ENCODE peak calls at places on chromosomes 6 and 20, in five cellular contexts. One of them, this sample, is unnamed.

GRCh38 chr20:43915209-43916072 is 789 bp downstream of the TOX2 start:
- DNase-seq in HCT116: no peak
- DNase-seq in H1: no peak
- DNase-seq in GM12878: no peak
- DNase-seq in K562: no peak
- DNase-seq in this sample: no peak

GRCh38 chr20:38840053-38840893 is 34.8 kb downstream of the PPP1R16B start:
- DNase-seq in HCT116: no peak
- DNase-seq in GM12878: no peak
- DNase-seq in H1: no peak
- DNase-seq in K562: peak
- DNase-seq in this sample: no peak

GRCh38 chr6:30814137-30815084 is 69.9 kb upstream of the DDR1 start:
- DNase-seq in GM12878: no peak
- DNase-seq in HCT116: peak
- DNase-seq in H1: no peak
- DNase-seq in K562: peak
- DNase-seq in this sample: no peak

GRCh38 chr6:72589096-72589495 is 32.8 kb upstream of the KCNQ5 start:
- DNase-seq in K562: no peak
- DNase-seq in HCT116: no peak
- DNase-seq in GM12878: no peak
- DNase-seq in H1: no peak
- DNase-seq in this sample: no peak

GRCh38 chr6:10350720-10351119 is 64.2 kb downstream of the TFAP2A start:
- DNase-seq in K562: no peak
- DNase-seq in HCT116: no peak
- DNase-seq in GM12878: no peak
- DNase-seq in H1: no peak
- DNase-seq in this sample: no peak

GRCh38 chr20:21681219-21681931 is 24.1 kb upstream of the PAX1 start:
- DNase-seq in GM12878: no peak
- DNase-seq in HCT116: no peak
- DNase-seq in K562: no peak
- DNase-seq in H1: no peak
- DNase-seq in this sample: no peak

GRCh38 chr20:37095108-37095608 is 639 bp downstream of the RBL1 start:
- DNase-seq in GM12878: no peak
- DNase-seq in HCT116: no peak
- DNase-seq in H1: no peak
- DNase-seq in K562: peak
- DNase-seq in this sample: peak

GRCh38 chr20:22927537-22927936 is 107.6 kb upstream of the SSTR4 start:
- DNase-seq in GM12878: no peak
- DNase-seq in K562: no peak
- DNase-seq in H1: no peak
- DNase-seq in HCT116: no peak
- DNase-seq in this sample: no peak

GRCh38 chr6:64712606-64713005 is 994.4 kb downstream of the EYS start:
- DNase-seq in K562: no peak
- DNase-seq in HCT116: no peak
- DNase-seq in GM12878: no peak
- DNase-seq in H1: no peak
- DNase-seq in this sample: no peak

GRCh38 chr6:6960571-6961251 is 147.1 kb upstream of the RREB1 start:
- DNase-seq in K562: no peak
- DNase-seq in GM12878: no peak
- DNase-seq in H1: no peak
- DNase-seq in HCT116: no peak
- DNase-seq in this sample: no peak

GRCh38 chr20:51639206-51639832 is 96.8 kb upstream of the NFATC2 start:
- DNase-seq in GM12878: no peak
- DNase-seq in K562: peak
- DNase-seq in H1: peak
- DNase-seq in HCT116: peak
- DNase-seq in this sample: peak

GRCh38 chr6:132715204-132715603 is 1.3 kb upstream of the VNN1 start:
- DNase-seq in K562: peak
- DNase-seq in GM12878: no peak
- DNase-seq in HCT116: peak
- DNase-seq in H1: peak
- DNase-seq in this sample: peak

GRCh38 chr6:2976060-2976459 is 4.7 kb upstream of the SERPINB6 start:
- DNase-seq in HCT116: no peak
- DNase-seq in H1: no peak
- DNase-seq in GM12878: no peak
- DNase-seq in K562: no peak
- DNase-seq in this sample: no peak

GRCh38 chr20:11585752-11586352 is 331.8 kb upstream of the BTBD3 start:
- DNase-seq in HCT116: peak
- DNase-seq in GM12878: no peak
- DNase-seq in K562: no peak
- DNase-seq in H1: no peak
- DNase-seq in this sample: peak

GRCh38 chr6:14693301-14694192 is 552.3 kb upstream of the JARID2 start:
- DNase-seq in GM12878: no peak
- DNase-seq in HCT116: no peak
- DNase-seq in H1: no peak
- DNase-seq in K562: no peak
- DNase-seq in this sample: no peak

GRCh38 chr6:135419162-135419561 is 78.4 kb downstream of the AHI1 start:
- DNase-seq in H1: no peak
- DNase-seq in K562: no peak
- DNase-seq in GM12878: no peak
- DNase-seq in HCT116: no peak
- DNase-seq in this sample: no peak

GRCh38 chr6:158145940-158146339 is 22.1 kb downstream of the SERAC1 start:
- DNase-seq in K562: no peak
- DNase-seq in GM12878: no peak
- DNase-seq in HCT116: no peak
- DNase-seq in H1: no peak
- DNase-seq in this sample: no peak

GRCh38 chr6:384898-385297 is 6.7 kb upstream of the IRF4 start:
- DNase-seq in H1: no peak
- DNase-seq in K562: no peak
- DNase-seq in GM12878: no peak
- DNase-seq in HCT116: no peak
- DNase-seq in this sample: no peak

GRCh38 chr6:136788069-136788902 is 4.0 kb downstream of the MAP3K5 start:
- DNase-seq in K562: no peak
- DNase-seq in H1: no peak
- DNase-seq in HCT116: no peak
- DNase-seq in GM12878: no peak
- DNase-seq in this sample: no peak

GRCh38 chr6:121321282-121321681 is 13.0 kb downstream of the TBC1D32 start:
- DNase-seq in HCT116: no peak
- DNase-seq in K562: no peak
- DNase-seq in H1: no peak
- DNase-seq in GM12878: no peak
- DNase-seq in this sample: no peak

GRCh38 chr20:53760025-53760441 is 166.4 kb upstream of the ZNF217 start:
- DNase-seq in H1: no peak
- DNase-seq in GM12878: no peak
- DNase-seq in HCT116: no peak
- DNase-seq in K562: no peak
- DNase-seq in this sample: no peak

GRCh38 chr6:122472022-122472340 is 374 bp upstream of the SERINC1 start:
- DNase-seq in K562: no peak
- DNase-seq in GM12878: no peak
- DNase-seq in HCT116: no peak
- DNase-seq in H1: no peak
- DNase-seq in this sample: no peak
- TF ChIP-seq POLR2A in K562: no peak
- TF ChIP-seq POLR2A in GM12878: no peak
- TF ChIP-seq POLR2A in HCT116: no peak
- TF ChIP-seq POLR2A in H1: no peak
- TF ChIP-seq POLR2A in this sample: no peak

DNA sequence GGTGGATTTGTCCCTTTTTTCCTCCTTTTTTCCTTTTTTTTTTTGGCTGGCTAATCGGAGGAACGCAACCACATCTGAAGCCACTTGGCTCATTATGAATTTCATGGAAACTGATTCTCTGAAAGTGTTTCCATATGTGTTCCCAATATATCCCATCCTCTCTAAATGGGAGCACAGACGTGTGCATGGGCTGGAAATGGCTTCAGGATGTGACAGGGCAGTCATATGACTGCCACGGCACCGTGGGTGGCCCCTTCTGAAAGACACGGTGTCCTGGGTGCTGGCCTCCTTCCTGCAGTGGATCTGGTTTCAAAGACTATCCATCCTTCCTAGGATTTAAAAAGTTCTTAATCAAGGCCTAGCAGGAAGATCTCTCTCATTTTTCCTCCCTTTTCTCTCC is 160.9 kb upstream of the SUPT3H start:
- DNase-seq in HCT116: no peak
- DNase-seq in GM12878: no peak
- DNase-seq in K562: no peak
- DNase-seq in H1: no peak
- DNase-seq in this sample: no peak
- TF ChIP-seq SIN3A in HCT116: no peak
- TF ChIP-seq SIN3A in GM12878: no peak
- TF ChIP-seq SIN3A in K562: no peak
- TF ChIP-seq SIN3A in H1: no peak
- TF ChIP-seq SIN3A in this sample: no peak

GRCh38 chr20:20237093-20237959 is 130.6 kb upstream of the INSM1 start:
- DNase-seq in HCT116: peak
- DNase-seq in K562: peak
- DNase-seq in H1: no peak
- DNase-seq in GM12878: no peak
- DNase-seq in this sample: peak
- TF ChIP-seq RAD21 in HCT116: peak
- TF ChIP-seq RAD21 in K562: peak
- TF ChIP-seq RAD21 in H1: peak
- TF ChIP-seq RAD21 in GM12878: peak
- TF ChIP-seq RAD21 in this sample: peak

GRCh38 chr6:138420356-138420755 is 16.3 kb downstream of the HEBP2 start:
- DNase-seq in H1: no peak
- DNase-seq in K562: no peak
- DNase-seq in GM12878: no peak
- DNase-seq in HCT116: no peak
- DNase-seq in this sample: no peak

GRCh38 chr6:138421089-138421488 is 17.1 kb downstream of the HEBP2 start:
- DNase-seq in K562: no peak
- DNase-seq in GM12878: no peak
- DNase-seq in H1: no peak
- DNase-seq in HCT116: no peak
- DNase-seq in this sample: no peak

GRCh38 chr6:138422861-138423260 is 18.8 kb downstream of the HEBP2 start:
- DNase-seq in K562: no peak
- DNase-seq in H1: no peak
- DNase-seq in HCT116: no peak
- DNase-seq in GM12878: no peak
- DNase-seq in this sample: peak

GRCh38 chr6:138419766-138420165 is 15.7 kb downstream of the HEBP2 start:
- DNase-seq in HCT116: no peak
- DNase-seq in GM12878: no peak
- DNase-seq in K562: no peak
- DNase-seq in H1: no peak
- DNase-seq in this sample: peak

GRCh38 chr6:138421608-138422007 is 17.6 kb downstream of the HEBP2 start:
- DNase-seq in GM12878: no peak
- DNase-seq in HCT116: no peak
- DNase-seq in H1: no peak
- DNase-seq in K562: no peak
- DNase-seq in this sample: no peak
- TF ChIP-seq POLR2A in GM12878: no peak
- TF ChIP-seq POLR2A in HCT116: no peak
- TF ChIP-seq POLR2A in H1: no peak
- TF ChIP-seq POLR2A in K562: no peak
- TF ChIP-seq POLR2A in this sample: no peak

GRCh38 chr20:33859157-33859695 is 48.1 kb downstream of the CHMP4B start:
- DNase-seq in GM12878: no peak
- DNase-seq in H1: no peak
- DNase-seq in K562: no peak
- DNase-seq in HCT116: no peak
- DNase-seq in this sample: peak
- TF ChIP-seq SIN3A in GM12878: no peak
- TF ChIP-seq SIN3A in H1: no peak
- TF ChIP-seq SIN3A in K562: no peak
- TF ChIP-seq SIN3A in HCT116: no peak
- TF ChIP-seq SIN3A in this sample: no peak

DNA sequence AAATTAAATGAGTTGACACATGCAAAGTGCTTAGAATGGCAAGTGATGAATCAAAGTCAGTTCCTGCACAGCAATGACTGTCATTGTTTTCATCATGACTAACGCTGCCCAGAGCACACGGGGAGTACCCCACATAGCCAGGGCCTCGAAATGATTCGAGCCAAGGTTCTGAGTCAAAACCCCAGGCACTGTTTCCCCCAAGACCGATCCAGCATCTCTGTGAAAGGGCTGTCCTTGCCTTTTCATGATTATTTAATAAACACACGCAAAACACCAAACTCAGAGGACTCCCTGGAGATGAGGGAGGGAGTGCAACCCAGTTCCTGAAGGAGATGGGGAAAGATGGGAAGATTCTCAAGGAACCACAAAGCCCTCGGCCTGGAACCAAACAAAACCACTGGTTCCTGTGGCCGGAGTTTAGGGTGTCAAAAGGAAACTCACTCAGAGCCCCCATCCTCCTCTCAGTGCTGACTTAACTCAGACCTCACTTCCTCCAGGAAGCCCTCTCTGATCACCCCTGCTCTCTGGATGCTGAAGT is 3.8 kb downstream of the PREX1 start:
- DNase-seq in GM12878: peak
- DNase-seq in K562: no peak
- DNase-seq in H1: no peak
- DNase-seq in HCT116: no peak
- DNase-seq in this sample: no peak
- TF ChIP-seq RAD21 in GM12878: no peak
- TF ChIP-seq RAD21 in K562: no peak
- TF ChIP-seq RAD21 in H1: no peak
- TF ChIP-seq RAD21 in HCT116: no peak
- TF ChIP-seq RAD21 in this sample: no peak

DNA sequence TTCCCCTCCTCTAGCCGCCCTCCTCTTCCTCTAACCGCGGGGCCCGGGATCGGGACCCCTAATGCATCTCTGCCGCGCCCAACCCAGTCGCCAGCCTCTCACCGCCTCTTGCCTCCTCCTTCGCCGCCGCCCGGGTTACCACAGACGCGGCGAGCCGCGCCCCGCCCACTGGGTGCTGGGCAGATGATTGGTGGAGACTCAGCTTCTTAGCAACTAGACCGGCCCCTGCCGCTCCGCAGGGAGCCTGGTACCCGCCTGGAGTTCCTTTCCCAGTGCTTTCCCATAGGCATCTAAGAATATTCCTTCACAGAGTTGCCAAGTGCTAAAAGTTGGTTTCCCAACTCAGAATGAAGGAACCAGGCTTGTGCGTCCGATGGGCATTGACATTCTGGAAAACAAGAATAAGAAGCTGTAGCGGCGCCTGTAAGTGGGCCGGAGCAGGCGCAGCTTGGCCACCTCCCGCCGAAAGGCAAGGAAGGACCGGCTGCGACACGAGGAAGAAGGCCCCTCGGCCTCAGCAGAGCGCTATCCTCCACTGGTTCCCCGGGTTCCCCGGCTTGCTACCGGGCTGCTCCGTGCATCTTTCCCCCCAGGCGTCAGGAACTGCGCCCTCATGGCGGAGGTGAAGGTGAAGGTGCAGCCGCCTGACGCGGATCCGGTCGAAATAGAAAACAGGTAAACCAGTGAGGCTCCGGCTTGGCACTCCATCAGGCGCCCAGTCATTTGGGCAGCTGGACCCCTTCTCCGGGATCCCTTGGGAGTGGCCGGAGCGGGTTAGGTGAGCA is at the start of the genes DZANK1 and POLR3F:
- DNase-seq in K562: peak
- DNase-seq in HCT116: peak
- DNase-seq in H1: peak
- DNase-seq in GM12878: peak
- DNase-seq in this sample: peak
- TF ChIP-seq POLR2A in K562: peak
- TF ChIP-seq POLR2A in HCT116: peak
- TF ChIP-seq POLR2A in H1: peak
- TF ChIP-seq POLR2A in GM12878: peak
- TF ChIP-seq POLR2A in this sample: peak